ENCODE peak calls at places on chromosomes 4 and X, in eight cellular contexts. G is activated naive CD4-positive, alpha-beta T cell treated with anti-CD3 and anti-CD28 coated beads for 36 hours; B is GM06990; U is NCI-H1417 treated with DMSO at 0.1 percent for 48 hours; K is stimulated activated CD8-positive, alpha-beta memory T cell treated with anti-CD3 and anti-CD28 coated beads, Interleukin-4, amount 100 ng/mL, for 4 hours; P is GM23248; R is Panc1; M is NCI-H748 treated with DMSO at 0.1 percent for 48 hours. L is an unnamed sample.

GRCh38 chr4:8225704-8226443 is 26.8 kb downstream of the SH3TC1 start:
- DNase-seq in G (no peak), B (no peak), U (peak), K (no peak), P (no peak), R (no peak), M (peak), L (no peak)

GRCh38 chr4:88865051-88865450 is 167.4 kb upstream of the NAP1L5 start:
- DNase-seq in G (no peak), B (no peak), U (no peak), K (no peak), P (peak), R (no peak), M (no peak), L (peak)

GRCh38 chrX:42366181-42366580 is 411.8 kb downstream of the PPP1R2C start:
- DNase-seq in G (no peak), B (no peak), U (no peak), K (no peak), P (no peak), R (no peak), M (no peak), L (no peak)

GRCh38 chr4:80043534-80043933 is 29.5 kb downstream of the ANTXR2 start:
- DNase-seq in G (no peak), B (no peak), U (no peak), K (no peak), P (no peak), R (no peak), M (no peak), L (no peak)

GRCh38 chr4:2074588-2074987 is 15.5 kb downstream of the NAT8L start:
- DNase-seq in G (no peak), B (no peak), U (no peak), K (no peak), P (no peak), R (no peak), M (no peak), L (no peak)

GRCh38 chr4:148778980-148779675 is 336.9 kb upstream of the NR3C2 start:
- DNase-seq in G (no peak), B (no peak), U (no peak), K (no peak), P (no peak), R (no peak), M (no peak), L (no peak)

GRCh38 chrX:138006176-138006575 is 440.2 kb downstream of the ZIC3 start:
- DNase-seq in G (no peak), B (no peak), U (peak), K (no peak), P (no peak), R (no peak), M (no peak), L (no peak)

GRCh38 chr4:120557372-120557771 is 365.2 kb downstream of the PRDM5 start:
- DNase-seq in G (no peak), B (no peak), U (no peak), K (no peak), P (peak), R (no peak), M (no peak), L (no peak)

GRCh38 chrX:43559643-43560042 is 96.5 kb upstream of the MAOA start:
- DNase-seq in G (peak), B (no peak), U (no peak), K (no peak), P (peak), R (peak), M (peak), L (peak)

GRCh38 chr4:120922390-120923200 is at the start of gene PRDM5:
- DNase-seq in G (peak), B (peak), U (no peak), K (no peak), P (peak), R (no peak), M (no peak), L (no peak)

GRCh38 chrX:7088968-7089615 is 58.4 kb upstream of the STS start:
- DNase-seq in G (peak), B (no peak), U (no peak), K (peak), P (no peak), R (no peak), M (no peak), L (no peak)

GRCh38 chr4:170008376-170008775 is 17.8 kb downstream of the MFAP3L start:
- DNase-seq in G (peak), B (no peak), U (no peak), K (no peak), P (peak), R (no peak), M (no peak), L (no peak)

GRCh38 chr4:109722357-109722756 is 7.5 kb downstream of the PLA2G12A start:
- DNase-seq in G (no peak), B (no peak), U (no peak), K (no peak), P (no peak), R (no peak), M (no peak), L (no peak)

GRCh38 chr4:52661966-52662705 is 3.0 kb upstream of the USP46 start:
- DNase-seq in G (no peak), B (no peak), U (no peak), K (no peak), P (no peak), R (no peak), M (no peak), L (no peak)

GRCh38 chr4:83248486-83248885 is 36.1 kb downstream of the COQ2 start:
- DNase-seq in G (no peak), B (no peak), U (no peak), K (no peak), P (no peak), R (no peak), M (no peak), L (no peak)

GRCh38 chrX:111411591-111412371 is at the start of gene DCX:
- DNase-seq in G (no peak), B (no peak), U (peak), K (no peak), P (no peak), R (no peak), M (peak), L (no peak)

GRCh38 chr4:857461-857860 is 31.5 kb upstream of the CPLX1 start:
- DNase-seq in G (no peak), B (no peak), U (no peak), K (no peak), P (no peak), R (no peak), M (no peak), L (no peak)

GRCh38 chr4:8163026-8163425 is 4.4 kb upstream of the ABLIM2 start:
- DNase-seq in G (no peak), B (no peak), U (no peak), K (no peak), P (no peak), R (no peak), M (no peak), L (no peak)

GRCh38 chr4:135605096-135605495 is 1403.5 kb upstream of the PABPC4L start:
- DNase-seq in G (no peak), B (no peak), U (no peak), K (no peak), P (no peak), R (no peak), M (no peak), L (no peak)

GRCh38 chr4:8516996-8517550 is 63.1 kb upstream of the GPR78 start:
- DNase-seq in G (no peak), B (no peak), U (no peak), K (no peak), P (peak), R (no peak), M (no peak), L (no peak)

GRCh38 chrX:10855845-10856244 is 235.5 kb upstream of the MID1 start:
- DNase-seq in G (no peak), B (no peak), U (no peak), K (no peak), P (no peak), R (no peak), M (no peak), L (no peak)

GRCh38 chr4:3657917-3658913 is 108.0 kb upstream of the ADRA2C start:
- DNase-seq in G (no peak), B (no peak), U (no peak), K (no peak), P (peak), R (no peak), M (no peak), L (no peak)

L was measured in glomerular endothelial cell.